ENCODE peak calls at places on chromosomes 11 and 22, in four cellular contexts. T, D, Y and G are unnamed samples.

GRCh38 chr22:39622881-39623367 is 52.4 kb downstream of the CACNA1I start:
- DNase-seq in T (peak), D (no peak), Y (peak), G (peak)

GRCh38 chr11:65861533-65862183 is 1.4 kb downstream of the MUS81 start:
- DNase-seq in T (no peak), D (no peak), Y (no peak), G (no peak)

GRCh38 chr22:41979423-41980250 is 10.4 kb downstream of the SEPTIN3 start:
- DNase-seq in T (no peak), D (no peak), Y (no peak), G (no peak)

GRCh38 chr11:132365650-132366049 is 995.2 kb downstream of the NTM start:
- DNase-seq in T (no peak), D (no peak), Y (no peak), G (no peak)

GRCh38 chr11:63554901-63555218 is 8.3 kb downstream of the PLAAT2 start:
- DNase-seq in T (no peak), D (no peak), Y (no peak), G (no peak)

GRCh38 chr11:23732026-23732425 is 764.8 kb upstream of the LUZP2 start:
- DNase-seq in T (no peak), D (peak), Y (no peak), G (peak)

GRCh38 chr11:13503393-13503792 is 7.6 kb upstream of the PTH start:
- DNase-seq in T (no peak), D (no peak), Y (no peak), G (no peak)

GRCh38 chr11:34605481-34606325 is 15.2 kb upstream of the EHF start:
- DNase-seq in T (no peak), D (no peak), Y (no peak), G (no peak)

DNA sequence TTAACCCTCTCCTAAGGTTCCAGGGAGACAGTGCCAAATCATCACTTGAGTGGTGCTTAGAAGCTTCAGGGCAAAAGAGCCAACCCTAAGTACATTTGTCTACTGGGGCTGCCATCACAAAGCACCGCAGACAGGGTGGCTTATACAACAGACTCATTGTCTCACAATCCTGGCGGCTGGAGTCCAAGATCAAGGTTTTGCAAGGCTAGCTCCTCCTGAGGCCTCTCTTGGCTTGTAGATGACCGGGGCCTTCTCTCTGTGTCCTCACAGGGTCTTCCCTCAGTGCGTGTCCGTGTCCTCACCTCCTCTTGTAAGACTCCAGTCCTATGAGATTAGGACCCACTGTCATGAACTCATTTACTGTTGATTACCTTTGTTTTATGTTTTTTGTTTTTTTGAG is 34.1 kb upstream of the CD81 start:
- DNase-seq in T (peak), D (no peak), Y (peak), G (peak)
- H3K4me3 ChIP-seq in T (no peak), D (no peak), Y (no peak), G (no peak)

GRCh38 chr11:25733777-25734176 is 598.2 kb upstream of the ANO3 start:
- DNase-seq in T (no peak), D (no peak), Y (no peak), G (peak)
- TF ChIP-seq CTCF in T (no peak), D (peak), Y (peak), G (peak)

GRCh38 chr22:36123673-36124630 is 36.6 kb downstream of the APOL3 start:
- DNase-seq in T (peak), D (peak), Y (peak), G (peak)
- H3K4me3 ChIP-seq in T (peak), D (peak), Y (peak), G (no peak)

DNA sequence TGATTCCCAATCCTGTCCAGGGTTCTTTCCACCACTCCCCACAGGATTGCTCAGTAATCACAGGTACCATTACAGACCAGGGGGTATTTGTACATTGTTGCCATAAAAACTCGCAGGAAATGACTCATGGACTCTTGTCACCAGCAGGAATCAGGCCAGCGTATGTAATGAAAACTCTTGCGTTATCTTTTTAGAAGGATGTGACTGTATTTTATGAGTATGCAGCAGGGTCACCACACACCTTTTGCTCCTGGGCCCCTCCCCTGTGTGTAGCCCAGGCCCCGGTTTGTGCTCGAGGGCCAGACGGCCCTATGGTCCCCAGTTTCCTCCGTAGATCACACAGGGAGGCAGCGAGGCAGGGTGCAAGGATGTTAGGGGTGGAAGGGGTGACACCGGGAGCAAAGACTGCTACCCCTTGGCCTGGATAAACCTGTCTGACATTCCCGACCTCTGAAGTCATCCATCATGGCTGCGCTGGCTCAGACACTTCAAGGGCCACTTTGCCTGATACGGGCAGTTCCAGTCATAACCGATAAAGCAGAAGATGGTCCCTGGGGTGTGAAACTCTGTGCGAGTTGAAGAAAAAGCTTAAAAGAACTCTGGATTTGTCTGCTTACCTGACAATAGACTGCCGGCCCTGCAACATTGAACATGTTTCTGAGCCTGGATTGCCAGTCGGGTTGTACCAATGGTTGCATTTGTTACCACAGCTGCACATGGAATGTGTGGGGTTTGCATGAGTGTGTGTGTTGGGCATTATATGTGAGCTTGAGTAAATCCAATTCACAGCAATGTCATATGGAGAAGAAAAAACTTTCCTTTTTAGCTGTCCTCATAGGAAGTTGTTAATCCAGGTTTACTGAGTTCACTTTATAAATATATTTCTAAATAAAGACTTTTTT is 57.0 kb downstream of the MICAL2 start:
- DNase-seq in T (peak), D (no peak), Y (peak), G (peak)
- TF ChIP-seq CTCF in T (no peak), D (no peak), Y (no peak), G (no peak)

DNA sequence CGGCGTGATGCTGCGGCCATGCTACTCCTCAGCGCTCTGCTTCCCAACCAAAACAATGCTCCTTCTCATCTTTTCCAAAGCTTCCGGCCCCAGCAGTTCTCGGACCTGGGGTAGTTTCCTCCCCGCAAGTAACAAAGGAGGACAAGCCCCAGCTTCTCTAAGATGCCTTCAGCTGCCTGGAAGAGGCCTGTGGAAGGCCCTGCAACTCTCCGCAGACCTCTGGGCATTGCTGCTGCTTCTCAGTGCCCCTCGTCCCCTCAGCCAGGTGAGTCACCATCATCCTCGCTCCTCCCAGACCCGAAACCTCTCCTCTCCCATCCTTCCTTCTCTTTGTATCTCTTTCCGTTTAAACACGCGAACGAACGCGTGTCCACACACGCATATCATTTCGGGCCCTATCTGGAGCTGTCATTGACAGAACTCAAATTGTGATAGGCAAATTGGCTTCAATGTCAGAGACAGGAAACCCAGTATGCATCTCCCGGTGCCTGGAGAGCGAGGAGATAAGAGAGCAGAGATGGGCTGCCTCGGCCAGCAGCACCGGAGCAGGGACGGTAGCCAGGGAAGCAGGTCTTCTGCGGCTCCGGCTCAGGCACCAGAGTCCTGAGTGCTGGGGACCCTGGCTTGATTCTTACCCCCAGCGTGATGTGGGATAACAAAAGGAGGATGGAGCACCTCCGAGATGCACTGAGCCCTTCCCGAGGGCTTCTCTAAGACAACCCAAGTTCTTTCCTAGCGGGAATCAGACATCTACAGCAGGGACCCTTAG is 22.0 kb upstream of the JAM3 start:
- DNase-seq in T (no peak), D (no peak), Y (peak), G (no peak)
- H3K4me3 ChIP-seq in T (no peak), D (peak), Y (no peak), G (peak)

DNA sequence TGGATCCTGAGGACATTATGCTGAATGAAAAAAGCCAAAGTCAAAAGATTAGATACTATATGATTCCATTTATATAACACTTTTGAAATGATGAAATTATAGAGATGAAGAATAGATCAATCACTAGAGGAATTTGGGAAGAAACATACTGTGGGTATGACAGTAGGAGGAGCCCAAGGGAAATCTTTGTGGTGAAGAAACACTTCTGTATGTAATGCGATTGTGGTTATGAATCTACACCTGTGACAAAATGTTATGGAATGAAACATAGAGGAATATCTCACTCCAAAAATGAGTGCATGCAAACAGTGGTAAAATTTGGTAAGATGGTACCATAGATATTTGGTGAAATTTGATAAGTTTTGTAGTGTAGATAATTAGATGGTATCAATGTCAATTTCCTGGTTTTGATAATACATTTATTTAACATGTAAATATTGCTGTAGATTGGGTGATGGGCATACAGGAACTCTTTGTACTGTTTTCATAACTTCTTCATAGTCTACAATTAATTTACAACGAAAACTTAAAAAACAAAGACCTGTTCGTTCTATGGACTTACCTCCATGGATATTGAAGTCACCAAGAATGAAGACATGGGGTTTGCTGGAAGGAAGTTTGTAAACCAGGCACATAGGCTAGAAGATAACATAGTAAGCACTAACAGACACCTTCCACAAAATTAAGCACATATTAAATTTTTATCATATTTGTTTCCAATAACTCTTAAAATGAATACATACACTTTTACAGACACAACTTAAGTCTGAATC is 11.5 kb downstream of the MRGPRX1 start:
- DNase-seq in T (no peak), D (no peak), Y (no peak), G (no peak)
- TF ChIP-seq CTCF in T (no peak), D (no peak), Y (no peak), G (no peak)

GRCh38 chr22:29704528-29705285 is 15.1 kb upstream of the CABP7 start:
- DNase-seq in T (peak), D (peak), Y (no peak), G (peak)
- H3K4me3 ChIP-seq in T (no peak), D (no peak), Y (no peak), G (no peak)

GRCh38 chr11:31340903-31341572 is 28.5 kb downstream of the DCDC1 start:
- DNase-seq in T (peak), D (no peak), Y (no peak), G (peak)
- TF ChIP-seq CTCF in T (peak), D (peak), Y (peak), G (peak)